ENCODE peak calls at places on chromosomes 1 and 21, in five cellular contexts. R, X, T, C and N are unnamed samples.

GRCh38 chr21:38247738-38248509 is 8.9 kb upstream of the KCNJ15 start:
- DNase-seq in C (no peak), T (no peak), X (no peak), R (no peak), N (no peak)

GRCh38 chr1:242008788-242009500 is 10.0 kb upstream of the MAP1LC3C start:
- DNase-seq in R (no peak), T (no peak), C (no peak), X (no peak), N (no peak)

GRCh38 chr1:38094711-38095336 is 48.2 kb upstream of the POU3F1 start:
- DNase-seq in X (no peak), C (no peak), R (no peak), T (no peak), N (no peak)

GRCh38 chr21:29433366-29434059 is 134.8 kb downstream of the BACH1 start:
- DNase-seq in X (no peak), R (peak; percentile 23), C (no peak), T (no peak), N (no peak)

GRCh38 chr1:172108494-172108893 is 267.2 kb downstream of the DNM3 start:
- DNase-seq in R (no peak), T (no peak), C (no peak), X (peak; percentile 1), N (no peak)

GRCh38 chr1:7886346-7886745 is 33.5 kb upstream of the UTS2 start:
- DNase-seq in R (peak; percentile 22), C (no peak), X (peak; percentile 74), T (no peak), N (no peak)

GRCh38 chr1:4700801-4701200 is 46.4 kb downstream of the AJAP1 start:
- DNase-seq in X (no peak), T (no peak), R (no peak), C (no peak), N (no peak)

GRCh38 chr1:6025269-6026094 is 20.2 kb upstream of the KCNAB2 start:
- DNase-seq in C (no peak), X (peak; percentile 83), R (no peak), T (no peak), N (no peak)

GRCh38 chr1:100569888-100570287 is 31.9 kb downstream of the GPR88 start:
- DNase-seq in C (no peak), T (no peak), X (no peak), R (no peak), N (no peak)

GRCh38 chr1:184840596-184840995 is 85.9 kb upstream of the EDEM3 start:
- DNase-seq in C (no peak), R (no peak), X (no peak), T (no peak), N (no peak)

GRCh38 chr21:41009398-41010177 is 158.4 kb upstream of the BACE2 start:
- DNase-seq in C (no peak), R (no peak), X (no peak), T (no peak), N (no peak)

GRCh38 chr1:234763361-234763760 is 153.4 kb upstream of the IRF2BP2 start:
- DNase-seq in T (no peak), X (no peak), R (no peak), C (no peak), N (no peak)

GRCh38 chr1:20323613-20323920 is 32.9 kb downstream of the VWA5B1 start:
- DNase-seq in T (no peak), X (no peak), C (no peak), R (no peak), N (no peak)

GRCh38 chr1:176579087-176579486 is 116.1 kb downstream of the PAPPA2 start:
- DNase-seq in R (no peak), X (no peak), C (no peak), T (no peak), N (no peak)

GRCh38 chr1:197920345-197921117 is 3.4 kb downstream of the LHX9 start:
- DNase-seq in C (no peak), T (no peak), X (no peak), R (no peak), N (no peak)

GRCh38 chr1:244850896-244851295 is 13.4 kb downstream of the HNRNPU start:
- DNase-seq in C (no peak), X (no peak), R (no peak), T (no peak), N (no peak)

GRCh38 chr1:75786901-75787455 is 922 bp downstream of the RABGGTB start:
- DNase-seq in T (no peak), C (no peak), X (no peak), R (no peak), N (no peak)

GRCh38 chr1:177620636-177621190 is 349.1 kb downstream of the SEC16B start:
- DNase-seq in R (no peak), T (no peak), C (no peak), X (peak; percentile 21), N (no peak)

GRCh38 chr1:19007491-19008441 is 51.3 kb upstream of the IFFO2 start:
- DNase-seq in R (no peak), T (no peak), X (no peak), C (no peak), N (no peak)

GRCh38 chr1:111140680-111140967 is 601 bp downstream of the CEPT1 start:
- DNase-seq in T (no peak), R (no peak), X (peak; percentile 75), C (no peak), N (no peak)

GRCh38 chr1:238664139-238664538 is 722.2 kb upstream of the CHRM3 start:
- DNase-seq in R (no peak), T (no peak), X (no peak), C (no peak), N (no peak)

GRCh38 chr1:54347955-54348699 is 58.1 kb downstream of the SSBP3 start:
- DNase-seq in C (peak; percentile 53), T (no peak), X (no peak), R (no peak), N (no peak)

GRCh38 chr1:67307251-67308060 is at the start of gene IL12RB2:
- DNase-seq in T (no peak), X (no peak), C (no peak), R (no peak), N (no peak)

GRCh38 chr21:31180256-31181088 is 142.2 kb upstream of the KRTAP19-8 start:
- DNase-seq in T (no peak), X (peak; percentile 22), C (no peak), R (peak; percentile 55), N (no peak)

GRCh38 chr1:59375321-59376220 is 78.7 kb downstream of the FGGY start:
- DNase-seq in T (peak; percentile 98), X (peak; percentile 98), R (peak; percentile 98), C (no peak), N (peak; percentile 99)

GRCh38 chr1:239814306-239814881 is 277.3 kb upstream of the FMN2 start:
- DNase-seq in T (no peak), X (peak; percentile 77), C (no peak), R (peak; percentile 89), N (peak; percentile 69)

GRCh38 chr1:233327938-233328660 is 575 bp downstream of the MAP3K21 start:
- DNase-seq in R (no peak), X (peak; percentile 57), C (no peak), T (no peak), N (no peak)

GRCh38 chr1:21503706-21504377 is 5.4 kb upstream of the ALPL start:
- DNase-seq in C (no peak), X (no peak), T (no peak), R (no peak), N (no peak)

GRCh38 chr21:30719401-30719800 is 824 bp upstream of the KRTAP21-3 start:
- DNase-seq in R (no peak), C (no peak), X (peak; percentile 45), T (no peak), N (no peak)

GRCh38 chr21:44294391-44295162 is 5.3 kb upstream of the PFKL start:
- DNase-seq in R (peak; percentile 25), C (no peak), T (no peak), X (no peak), N (no peak)

GRCh38 chr1:35560256-35561225 is 2.9 kb downstream of the NCDN start:
- DNase-seq in C (no peak), X (no peak), T (no peak), R (no peak), N (no peak)

GRCh38 chr1:13965770-13966398 is 265.9 kb downstream of the PRDM2 start:
- DNase-seq in X (peak; percentile 23), R (peak; percentile 48), T (no peak), C (peak; percentile 44), N (peak; percentile 21)

GRCh38 chr1:230589951-230590350 is 52.3 kb upstream of the COG2 start:
- DNase-seq in R (no peak), T (no peak), C (no peak), X (no peak), N (no peak)

GRCh38 chr1:202858789-202859414 is 30.0 kb downstream of the RABIF start:
- DNase-seq in C (no peak), R (no peak), X (no peak), T (no peak), N (no peak)

GRCh38 chr1:200379431-200379755 is 30.4 kb downstream of the ZNF281 start:
- DNase-seq in T (peak; percentile 84), X (peak; percentile 88), C (no peak), R (peak; percentile 88), N (peak; percentile 94)

GRCh38 chr1:155188268-155188667 is 14.6 kb downstream of the TRIM46 start:
- DNase-seq in R (no peak), X (no peak), T (no peak), C (no peak), N (no peak)

GRCh38 chr1:155186266-155186954 is 12.8 kb downstream of the TRIM46 start:
- DNase-seq in X (no peak), R (no peak), T (no peak), C (no peak), N (no peak)

GRCh38 chr1:155185783-155186265 is 12.2 kb downstream of the TRIM46 start:
- DNase-seq in T (no peak), C (no peak), R (no peak), X (no peak), N (no peak)

GRCh38 chr1:155184835-155185782 is 11.5 kb downstream of the TRIM46 start:
- DNase-seq in C (no peak), T (no peak), R (no peak), X (no peak), N (no peak)

GRCh38 chr1:155186955-155187891 is 13.6 kb downstream of the TRIM46 start:
- DNase-seq in C (no peak), R (no peak), X (no peak), T (no peak), N (no peak)
- H3K4me3 ChIP-seq in C (peak overlapping the region; percentile 14), R (no peak overlapping the region), X (no peak overlapping the region), T (no peak overlapping the region), N (no peak overlapping the region)

DNA sequence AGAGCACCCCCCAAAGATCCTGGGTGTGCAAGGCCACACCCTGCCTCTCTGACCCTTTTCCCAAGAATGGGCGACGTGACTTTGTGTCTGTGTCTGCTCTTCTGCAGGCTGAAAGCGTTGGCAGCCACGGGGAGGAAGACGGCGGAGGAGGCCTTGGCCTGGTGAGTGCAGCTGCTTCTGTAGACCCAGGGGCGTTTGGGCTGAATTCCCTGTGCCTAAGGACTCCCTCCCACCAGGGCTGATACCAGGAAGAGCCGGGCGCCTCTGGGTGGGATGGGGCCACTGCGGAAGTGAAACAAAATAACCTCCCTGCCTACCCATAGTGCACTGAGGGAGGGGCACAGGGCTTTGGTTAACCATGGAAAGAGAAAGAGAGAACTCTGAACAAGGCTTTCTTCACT is 2.5 kb downstream of the UBASH3A start:
- DNase-seq in X (no peak), C (no peak), R (no peak), T (no peak), N (no peak)
- TF ChIP-seq CTCF in X (no peak), C (no peak), R (no peak), T (no peak), N (no peak)

GRCh38 chr1:201481004-201481380 is 12.0 kb upstream of the PHLDA3 start:
- DNase-seq in C (no peak), T (no peak), R (no peak), X (no peak), N (no peak)
- H3K4me3 ChIP-seq in C (no peak overlapping the region), T (peak overlapping the region; percentile 19), R (no peak overlapping the region), X (peak overlapping the region; percentile 17), N (no peak overlapping the region)

GRCh38 chr1:80656011-80656627 is 1144.6 kb upstream of the ADGRL2 start:
- DNase-seq in T (no peak), X (peak; percentile 6), R (peak; percentile 17), C (no peak), N (no peak)
- TF ChIP-seq CTCF in T (peak; percentile 33), X (peak; percentile 33), R (peak; percentile 47), C (no peak), N (no peak)